ENCODE peak calls at places on chromosome 11, in ten cellular contexts. P is kidney epithelial cell, F is progenitor cell of endocrine pancreas, S is GM10248, I is OCI-LY7, X is astrocyte of the spinal cord, J is colonic mucosa, U is BE2C, H is heart left ventricle, Q is AG09319. B is an unnamed sample.

GRCh38 chr11:10319691-10320090 is 14.8 kb downstream of the ADM start:
- DNase-seq in Q (peak), U (no peak), X (no peak), H (no peak), J (no peak), P (no peak), S (no peak), I (no peak), F (no peak), B (no peak)

GRCh38 chr11:117761993-117762392 is 35.0 kb downstream of the DSCAML1 start:
- DNase-seq in X (no peak), S (no peak), F (no peak), P (no peak), H (no peak), I (no peak), Q (no peak), J (no peak), U (peak), B (no peak)

GRCh38 chr11:102760355-102761035 is 19.9 kb downstream of the MMP10 start:
- DNase-seq in I (no peak), X (peak), J (no peak), F (no peak), H (no peak), Q (peak), P (peak), U (no peak), S (no peak), B (no peak)

GRCh38 chr11:72783144-72783910 is 10.5 kb downstream of the STARD10 start:
- DNase-seq in H (no peak), P (no peak), I (no peak), Q (no peak), S (no peak), X (no peak), U (no peak), J (peak), F (no peak), B (no peak)

GRCh38 chr11:69971741-69972140 is 106.4 kb upstream of the ANO1 start:
- DNase-seq in J (no peak), F (no peak), U (no peak), H (peak), P (no peak), X (no peak), S (no peak), I (no peak), Q (no peak), B (no peak)

GRCh38 chr11:92206441-92206840 is 18.2 kb upstream of the FAT3 start:
- DNase-seq in X (no peak), I (no peak), U (no peak), S (no peak), Q (no peak), P (no peak), J (no peak), F (no peak), H (no peak), B (no peak)

GRCh38 chr11:104967493-104968364 is 645 bp downstream of the CASP4 start:
- DNase-seq in U (no peak), H (no peak), F (no peak), J (no peak), P (no peak), X (peak), I (no peak), Q (no peak), S (no peak), B (no peak)

GRCh38 chr11:57424802-57425564 is 1.9 kb downstream of the SLC43A3 start:
- DNase-seq in X (peak), I (peak), J (peak), H (peak), S (peak), Q (no peak), U (peak), P (peak), F (no peak), B (no peak)

GRCh38 chr11:130371004-130371590 is 56.4 kb upstream of the ZBTB44 start:
- DNase-seq in X (no peak), U (no peak), Q (no peak), I (peak), H (no peak), F (no peak), P (no peak), J (no peak), S (peak), B (no peak)

GRCh38 chr11:27420217-27420616 is 52.4 kb downstream of the LGR4 start:
- DNase-seq in F (no peak), P (no peak), J (no peak), S (no peak), X (no peak), Q (no peak), U (no peak), I (no peak), H (no peak), B (no peak)

GRCh38 chr11:132453411-132453810 is 1078.9 kb downstream of the OPCML start:
- DNase-seq in I (no peak), X (no peak), U (no peak), H (no peak), S (no peak), P (no peak), Q (no peak), J (no peak), F (no peak), B (no peak)

GRCh38 chr11:114846040-114846791 is 167.9 kb downstream of the NXPE2 start:
- DNase-seq in I (no peak), X (peak), S (no peak), J (no peak), U (peak), Q (no peak), H (no peak), P (no peak), F (no peak), B (no peak)

GRCh38 chr11:2421996-2422395 is 21.4 kb downstream of the TSSC4 start:
- DNase-seq in Q (no peak), X (no peak), J (no peak), H (peak), F (no peak), U (no peak), S (no peak), I (no peak), P (no peak), B (no peak)

GRCh38 chr11:16859651-16860050 is 121.2 kb downstream of the C11orf58 start:
- DNase-seq in Q (no peak), H (no peak), I (no peak), U (no peak), S (no peak), X (no peak), F (no peak), J (no peak), P (no peak), B (no peak)

GRCh38 chr11:20669833-20670684 is 673 bp downstream of the NELL1 start:
- DNase-seq in I (no peak), U (no peak), P (no peak), S (no peak), X (no peak), F (no peak), Q (no peak), J (no peak), H (no peak), B (peak)

GRCh38 chr11:5690216-5690615 is 626 bp downstream of the TRIM22 start:
- DNase-seq in P (no peak), U (no peak), Q (peak), J (no peak), F (no peak), X (peak), S (no peak), I (no peak), H (no peak), B (no peak)

DNA sequence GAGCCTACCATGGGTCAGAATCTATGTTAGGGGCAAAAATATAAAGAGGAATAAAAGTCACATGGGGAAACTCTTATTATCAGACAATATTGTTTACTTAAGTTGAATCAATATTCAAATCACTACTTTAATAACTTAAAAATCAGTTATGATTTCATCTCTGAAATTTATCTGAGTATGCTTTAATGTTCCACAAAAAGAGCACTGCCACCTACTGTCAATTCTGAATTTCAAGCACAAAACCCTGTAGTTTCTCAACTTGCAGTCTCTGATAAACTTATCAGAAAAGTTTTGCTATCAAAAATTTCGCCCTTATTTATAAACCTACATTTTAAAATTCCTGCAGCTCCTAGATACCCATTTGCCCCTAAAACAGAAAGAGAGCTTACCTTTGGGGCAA is 47.3 kb downstream of the RDX start:
- DNase-seq in Q (no peak), P (no peak), H (no peak), F (no peak), S (no peak), I (no peak), J (no peak), U (no peak), X (no peak), B (no peak)
- TF ChIP-seq CTCF in Q (peak), P (no peak), H (no peak), F (peak), S (peak), I (peak), J (no peak), U (peak), X (peak), B (no peak)

GRCh38 chr11:111764621-111765020 is 1.6 kb downstream of the PPP2R1B start:
- DNase-seq in H (no peak), F (no peak), U (no peak), P (no peak), X (no peak), J (no peak), Q (no peak), S (no peak), I (no peak), B (no peak)

GRCh38 chr11:111765320-111765983 is 737 bp downstream of the PPP2R1B start:
- DNase-seq in X (peak), J (no peak), Q (no peak), S (no peak), P (no peak), H (no peak), F (no peak), U (no peak), I (peak), B (no peak)

GRCh38 chr11:111762526-111762925 is 3.7 kb downstream of the PPP2R1B start:
- DNase-seq in H (no peak), Q (no peak), U (no peak), S (no peak), J (no peak), X (no peak), P (no peak), I (no peak), F (no peak), B (no peak)

GRCh38 chr11:111761056-111761455 is 5.1 kb downstream of the PPP2R1B start:
- DNase-seq in U (no peak), X (no peak), P (no peak), H (no peak), J (no peak), I (no peak), S (no peak), F (no peak), Q (no peak), B (no peak)

DNA sequence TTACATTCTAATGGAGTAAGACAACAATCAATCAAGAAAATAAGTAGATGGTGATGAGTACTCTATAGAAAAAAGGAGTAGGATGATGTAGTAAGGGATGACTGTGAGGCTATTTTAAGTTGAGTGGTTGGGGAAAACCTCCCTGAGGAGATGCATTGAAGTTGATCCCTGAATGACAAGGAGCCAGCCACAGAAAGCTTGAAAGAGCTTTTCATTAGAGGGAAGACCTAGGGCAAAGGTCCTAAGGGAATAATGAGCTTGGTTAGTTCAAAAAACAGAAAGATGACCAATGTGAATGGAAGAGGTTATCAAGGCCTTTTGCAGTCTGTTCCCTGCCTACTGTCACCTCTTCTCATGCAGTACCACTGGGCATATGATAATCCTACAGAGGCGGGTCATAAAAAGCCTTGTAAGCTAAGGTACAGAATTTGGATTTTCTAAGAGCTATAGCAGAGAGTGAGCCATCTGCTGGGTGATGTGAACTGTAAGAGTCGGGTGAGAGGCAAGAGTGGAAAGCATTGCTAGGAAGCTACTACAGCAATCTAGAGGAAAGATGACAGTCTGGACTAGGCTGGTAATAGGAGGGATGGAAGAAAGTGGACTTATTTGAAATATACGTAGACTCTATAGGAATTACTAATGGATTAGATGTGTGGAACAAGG is 3.1 kb downstream of the PPP2R1B start:
- DNase-seq in H (no peak), I (no peak), J (no peak), X (peak), F (no peak), S (no peak), U (no peak), Q (no peak), P (no peak), B (no peak)
- TF ChIP-seq CTCF in H (no peak), I (peak), J (no peak), X (peak), F (no peak), S (no peak), U (peak), Q (peak), P (peak), B (no peak)

DNA sequence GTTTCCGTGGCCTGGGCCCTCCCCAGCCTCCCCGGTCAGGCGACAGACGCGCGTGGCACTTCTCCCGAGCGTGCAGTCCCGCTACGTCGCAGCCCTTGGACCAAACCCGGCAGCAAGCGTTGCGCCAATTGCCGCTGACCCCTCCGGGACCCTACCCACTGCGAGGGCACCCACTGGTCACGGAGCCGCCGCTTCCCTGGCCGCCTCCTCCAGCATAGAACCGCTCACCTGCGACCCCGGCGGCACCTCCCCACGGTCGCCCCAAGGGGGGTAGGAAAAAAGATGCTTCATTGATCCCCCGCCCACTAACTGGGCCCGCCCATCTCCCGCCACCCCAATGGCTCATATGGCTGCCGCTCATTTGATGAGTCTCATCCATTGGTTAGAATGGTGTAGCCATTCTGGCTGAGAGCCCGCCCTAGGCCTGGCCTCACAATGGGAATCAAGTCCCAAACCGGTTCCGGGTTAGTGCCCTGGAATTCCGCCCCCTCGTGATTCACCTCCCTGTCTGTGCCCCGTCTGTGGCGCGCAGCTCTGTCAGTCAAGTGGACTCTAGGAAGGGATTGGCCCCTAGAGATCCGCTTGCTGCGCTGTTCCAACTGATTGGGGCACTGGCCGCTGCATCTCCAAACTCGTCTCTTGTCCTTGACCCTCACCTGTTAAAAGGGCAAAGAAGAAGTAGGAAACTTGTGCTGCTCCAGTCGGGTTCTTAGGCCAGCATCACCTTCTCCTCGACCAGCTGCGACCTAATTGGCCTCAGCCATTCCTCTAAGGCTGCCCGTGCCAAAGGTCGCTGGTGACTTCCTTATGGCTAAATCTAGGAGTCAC is at the start of gene MSANTD4:
- DNase-seq in P (peak), X (peak), I (peak), S (peak), Q (peak), H (peak), J (peak), U (peak), F (peak), B (peak)
- TF ChIP-seq CTCF in P (no peak), X (no peak), I (no peak), S (no peak), Q (no peak), H (no peak), J (no peak), U (no peak), F (no peak), B (no peak)

GRCh38 chr11:64456509-64457320 is 97.8 kb downstream of the RPS6KA4 start:
- DNase-seq in U (no peak), H (no peak), S (no peak), F (no peak), I (no peak), Q (no peak), P (no peak), X (no peak), J (no peak), B (no peak)
- TF ChIP-seq CTCF in U (no peak), H (no peak), S (no peak), F (no peak), I (no peak), Q (no peak), P (no peak), X (no peak), J (no peak), B (no peak)

DNA sequence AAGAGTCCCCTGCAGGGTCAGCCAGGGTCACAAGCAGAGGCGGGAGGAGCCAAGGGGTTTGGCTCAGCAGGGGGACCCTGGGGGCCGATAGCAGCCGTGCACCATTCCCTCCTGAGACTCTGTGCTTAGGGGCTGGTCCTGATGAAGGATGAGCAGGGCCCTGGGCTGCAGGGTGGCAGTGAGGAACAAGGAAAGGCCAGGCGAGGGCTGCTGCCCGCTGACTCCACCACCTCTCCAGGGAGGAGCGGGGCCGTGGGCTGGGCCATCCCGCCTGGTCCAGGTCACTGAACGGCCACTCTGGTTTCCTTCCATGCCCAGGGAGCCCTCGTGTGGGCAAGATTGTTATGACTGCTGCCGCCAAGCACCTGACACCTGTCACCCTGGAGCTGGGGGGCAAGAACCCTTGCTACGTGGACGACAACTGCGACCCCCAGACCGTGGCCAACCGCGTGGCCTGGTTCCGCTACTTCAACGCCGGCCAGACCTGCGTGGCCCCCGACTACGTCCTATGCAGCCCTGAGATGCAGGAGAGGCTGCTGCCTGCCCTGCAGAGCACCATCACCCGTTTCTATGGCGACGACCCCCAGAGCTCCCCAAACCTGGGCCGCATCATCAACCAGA is 9.2 kb upstream of the NDUFS8 start:
- DNase-seq in I (peak), Q (no peak), F (no peak), X (no peak), S (no peak), U (no peak), J (peak), P (no peak), H (peak), B (no peak)
- TF ChIP-seq CTCF in I (peak), Q (no peak), F (peak), X (peak), S (no peak), U (peak), J (peak), P (peak), H (peak), B (no peak)

GRCh38 chr11:94567181-94567670 is at the start of gene PIWIL4:
- DNase-seq in J (no peak), P (no peak), U (no peak), F (no peak), I (no peak), S (no peak), H (no peak), Q (no peak), X (no peak), B (no peak)

GRCh38 chr11:94558468-94558867 is 8.7 kb upstream of the PIWIL4 start:
- DNase-seq in J (no peak), F (no peak), U (no peak), I (no peak), Q (no peak), X (no peak), H (no peak), S (no peak), P (no peak), B (no peak)

GRCh38 chr11:94558932-94559331 is 8.2 kb upstream of the PIWIL4 start:
- DNase-seq in I (no peak), S (no peak), F (no peak), U (no peak), X (no peak), P (no peak), H (no peak), Q (no peak), J (no peak), B (no peak)

GRCh38 chr11:94563848-94564442 is 3.2 kb upstream of the PIWIL4 start:
- DNase-seq in S (no peak), Q (no peak), U (no peak), X (no peak), J (no peak), H (no peak), F (no peak), P (no peak), I (no peak), B (no peak)

GRCh38 chr11:94563176-94563847 is 3.9 kb upstream of the PIWIL4 start:
- DNase-seq in S (no peak), X (peak), F (no peak), P (no peak), U (no peak), Q (no peak), J (no peak), H (no peak), I (no peak), B (no peak)
- TF ChIP-seq CTCF in S (no peak), X (peak), F (no peak), P (peak), U (no peak), Q (peak), J (no peak), H (no peak), I (no peak), B (no peak)

GRCh38 chr11:111283945-111284481 is 14.3 kb upstream of the POU2AF3 start:
- DNase-seq in S (no peak), U (peak), I (no peak), F (no peak), X (peak), Q (no peak), J (peak), H (no peak), P (no peak), B (no peak)

GRCh38 chr11:111282663-111283062 is 15.7 kb upstream of the POU2AF3 start:
- DNase-seq in I (no peak), P (no peak), H (no peak), F (no peak), Q (no peak), X (no peak), J (peak), U (no peak), S (no peak), B (no peak)

GRCh38 chr11:111285205-111286079 is 12.9 kb upstream of the POU2AF3 start:
- DNase-seq in S (no peak), P (no peak), J (no peak), Q (no peak), F (no peak), X (no peak), U (no peak), I (no peak), H (no peak), B (no peak)
- TF ChIP-seq CTCF in S (no peak), P (no peak), J (no peak), Q (no peak), F (no peak), X (no peak), U (no peak), I (no peak), H (no peak), B (no peak)

GRCh38 chr11:31824791-31825452 is 13.8 kb upstream of the PAX6 start:
- DNase-seq in Q (no peak), P (no peak), H (no peak), F (no peak), U (no peak), S (peak), J (no peak), X (no peak), I (no peak), B (no peak)

GRCh38 chr11:31821779-31822574 is 10.9 kb upstream of the PAX6 start:
- DNase-seq in F (no peak), X (no peak), I (no peak), Q (no peak), P (no peak), J (no peak), H (no peak), U (no peak), S (no peak), B (no peak)

GRCh38 chr11:31821235-31821764 is 10.2 kb upstream of the PAX6 start:
- DNase-seq in I (no peak), H (no peak), Q (no peak), J (no peak), P (no peak), S (no peak), U (no peak), X (no peak), F (no peak), B (no peak)

GRCh38 chr11:31823372-31824371 is 12.6 kb upstream of the PAX6 start:
- DNase-seq in X (no peak), J (no peak), F (no peak), Q (no peak), P (no peak), S (peak), I (no peak), U (no peak), H (no peak), B (no peak)

GRCh38 chr11:31822604-31823371 is 11.7 kb upstream of the PAX6 start:
- DNase-seq in F (no peak), S (peak), I (no peak), U (no peak), H (no peak), X (no peak), P (no peak), Q (no peak), J (no peak), B (no peak)
- TF ChIP-seq CTCF in F (no peak), S (no peak), I (no peak), U (no peak), H (no peak), X (no peak), P (no peak), Q (no peak), J (no peak), B (no peak)

B was measured in endothelial cell.